ENCODE peak calls at places on chromosomes 2 and 18, in four cellular contexts. One of them, this sample, is unnamed.

GRCh38 chr2:16361261-16361990 is 304.2 kb downstream of the CYRIA start:
- DNase-seq in GM12878: no peak
- DNase-seq in K562: no peak
- DNase-seq in HL-60: no peak
- DNase-seq in this sample: no peak

GRCh38 chr2:29420999-29421856 is 306.0 kb downstream of the CLIP4 start:
- DNase-seq in K562: no peak
- DNase-seq in GM12878: no peak
- DNase-seq in HL-60: no peak
- DNase-seq in this sample: no peak

GRCh38 chr2:85253890-85254289 is 73.9 kb downstream of the TGOLN2 start:
- DNase-seq in HL-60: no peak
- DNase-seq in K562: no peak
- DNase-seq in GM12878: no peak
- DNase-seq in this sample: no peak

GRCh38 chr2:232502901-232503791 is 15.5 kb upstream of the ECEL1 start:
- DNase-seq in GM12878: no peak
- DNase-seq in HL-60: no peak
- DNase-seq in K562: peak; percentile 73
- DNase-seq in this sample: no peak

GRCh38 chr18:60082282-60082681 is 182.5 kb downstream of the PMAIP1 start:
- DNase-seq in GM12878: no peak
- DNase-seq in K562: no peak
- DNase-seq in HL-60: no peak
- DNase-seq in this sample: no peak

GRCh38 chr18:3402962-3403585 is 46.9 kb upstream of the TGIF1 start:
- DNase-seq in K562: no peak
- DNase-seq in GM12878: no peak
- DNase-seq in HL-60: no peak
- DNase-seq in this sample: no peak

GRCh38 chr2:61218817-61219170 is 56.8 kb downstream of the C2orf74 start:
- DNase-seq in K562: no peak
- DNase-seq in HL-60: no peak
- DNase-seq in GM12878: no peak
- DNase-seq in this sample: no peak

GRCh38 chr2:133643822-133644221 is 75.6 kb upstream of the NCKAP5 start:
- DNase-seq in HL-60: no peak
- DNase-seq in GM12878: no peak
- DNase-seq in K562: no peak
- DNase-seq in this sample: no peak

GRCh38 chr2:226891780-226892590 is 56.1 kb downstream of the RHBDD1 start:
- DNase-seq in HL-60: no peak
- DNase-seq in K562: no peak
- DNase-seq in GM12878: no peak
- DNase-seq in this sample: no peak

GRCh38 chr18:72283148-72283925 is 260.8 kb downstream of the CBLN2 start:
- DNase-seq in GM12878: no peak
- DNase-seq in HL-60: no peak
- DNase-seq in K562: no peak
- DNase-seq in this sample: no peak

GRCh38 chr2:128260239-128261138 is 58.2 kb downstream of the HS6ST1 start:
- DNase-seq in GM12878: no peak
- DNase-seq in K562: no peak
- DNase-seq in HL-60: no peak
- DNase-seq in this sample: no peak

GRCh38 chr2:10382313-10383061 is 65.6 kb downstream of the ODC1 start:
- DNase-seq in HL-60: peak; percentile 96
- DNase-seq in K562: no peak
- DNase-seq in GM12878: peak; percentile 60
- DNase-seq in this sample: no peak

GRCh38 chr2:105307550-105307949 is 22.0 kb downstream of the TGFBRAP1 start:
- DNase-seq in HL-60: no peak
- DNase-seq in GM12878: no peak
- DNase-seq in K562: no peak
- DNase-seq in this sample: no peak

GRCh38 chr18:58556333-58557012 is 72.4 kb downstream of the ALPK2 start:
- DNase-seq in GM12878: no peak
- DNase-seq in K562: no peak
- DNase-seq in HL-60: no peak
- DNase-seq in this sample: no peak

GRCh38 chr2:24191848-24192247 is 17.0 kb downstream of the FAM228A start:
- DNase-seq in K562: no peak
- DNase-seq in HL-60: no peak
- DNase-seq in GM12878: no peak
- DNase-seq in this sample: no peak

GRCh38 chr2:173652311-173652710 is 297.6 kb downstream of the CDCA7 start:
- DNase-seq in HL-60: no peak
- DNase-seq in GM12878: no peak
- DNase-seq in K562: no peak
- DNase-seq in this sample: no peak

GRCh38 chr2:158619496-158619895 is 162.7 kb downstream of the PKP4 start:
- DNase-seq in HL-60: peak; percentile 18
- DNase-seq in K562: no peak
- DNase-seq in GM12878: no peak
- DNase-seq in this sample: no peak

GRCh38 chr2:106189764-106190468 is 4.2 kb downstream of the UXS1 start:
- DNase-seq in GM12878: no peak
- DNase-seq in HL-60: peak; percentile 28
- DNase-seq in K562: no peak
- DNase-seq in this sample: no peak

GRCh38 chr2:106667478-106668077 is 180.4 kb downstream of the CD8B2 start:
- DNase-seq in GM12878: no peak
- DNase-seq in HL-60: no peak
- DNase-seq in K562: no peak
- DNase-seq in this sample: no peak

GRCh38 chr18:35618703-35619102 is 37.2 kb downstream of the GALNT1 start:
- DNase-seq in K562: no peak
- DNase-seq in GM12878: no peak
- DNase-seq in HL-60: no peak
- DNase-seq in this sample: no peak

GRCh38 chr18:78764544-78764943 is 215.1 kb upstream of the SALL3 start:
- DNase-seq in GM12878: no peak
- DNase-seq in K562: no peak
- DNase-seq in HL-60: no peak
- DNase-seq in this sample: no peak

GRCh38 chr2:170929686-170930050 is 615 bp downstream of the GORASP2 start:
- DNase-seq in GM12878: no peak
- DNase-seq in K562: no peak
- DNase-seq in HL-60: peak; percentile 19
- DNase-seq in this sample: no peak

GRCh38 chr2:217868265-217868892 is 134.4 kb downstream of the TNS1 start:
- DNase-seq in K562: no peak
- DNase-seq in HL-60: no peak
- DNase-seq in GM12878: no peak
- DNase-seq in this sample: no peak

GRCh38 chr2:23705771-23706612 is 220.9 kb downstream of the ATAD2B start:
- DNase-seq in GM12878: no peak
- DNase-seq in K562: no peak
- DNase-seq in HL-60: no peak
- DNase-seq in this sample: peak; percentile 3

DNA sequence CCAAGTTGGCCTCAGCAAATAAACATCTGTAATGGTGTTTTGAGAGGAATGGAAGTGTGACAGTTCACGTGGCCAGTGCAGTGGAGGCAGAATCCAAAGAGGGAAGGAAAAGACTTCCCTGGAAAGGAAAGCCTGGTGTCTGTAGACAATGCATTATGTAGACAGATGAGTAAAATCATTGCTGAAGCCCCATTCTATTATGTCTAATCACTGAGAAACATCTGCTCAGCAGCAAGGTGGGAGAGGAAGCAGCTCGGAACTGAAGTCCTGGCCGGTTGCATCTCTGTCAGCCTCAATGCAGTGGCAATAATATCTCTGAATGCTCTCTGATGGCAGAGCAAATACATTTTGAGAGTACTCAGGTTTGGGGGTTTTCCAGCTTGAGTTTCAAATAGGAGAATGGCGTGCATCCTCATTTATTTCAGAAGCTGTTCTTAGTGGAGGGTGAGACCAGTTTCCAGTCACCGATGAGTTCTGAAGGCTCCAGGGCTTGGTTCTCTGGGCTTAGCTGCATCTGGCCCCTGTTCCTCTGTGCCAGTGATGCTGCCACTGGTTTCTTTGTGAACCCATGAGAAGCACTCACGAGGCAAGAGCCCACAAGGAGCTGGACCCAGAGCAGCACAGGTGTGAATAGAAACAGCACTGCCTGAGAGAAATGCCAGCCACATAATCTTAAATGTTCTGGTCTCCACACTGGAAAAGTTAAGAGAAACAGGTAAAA is 63.3 kb downstream of the RPIA start:
- DNase-seq in HL-60: no peak
- DNase-seq in GM12878: no peak
- DNase-seq in K562: peak; percentile 12
- DNase-seq in this sample: no peak
- TF ChIP-seq SPI1 in HL-60: no peak
- TF ChIP-seq SPI1 in GM12878: no peak
- TF ChIP-seq SPI1 in K562: no peak
- TF ChIP-seq SPI1 in this sample: no peak

DNA sequence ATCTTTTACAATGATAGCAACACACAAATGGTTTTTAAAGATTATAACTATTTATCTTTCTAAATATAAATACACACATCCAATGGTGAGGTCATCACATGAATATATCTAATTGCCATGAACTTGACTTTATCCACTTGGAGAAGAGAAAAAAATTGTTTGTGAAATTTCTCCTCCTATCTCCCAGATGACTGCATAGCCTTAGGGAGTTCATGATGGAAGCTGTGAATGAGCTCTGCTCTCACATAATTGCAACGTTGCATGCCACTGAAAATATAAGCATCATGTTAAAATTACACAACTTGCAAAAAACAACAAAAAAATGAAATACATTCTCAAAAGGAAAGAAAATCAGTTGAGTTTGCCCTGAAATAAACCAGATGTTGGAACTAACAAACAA is 50.6 kb upstream of the OSR1 start:
- DNase-seq in GM12878: no peak
- DNase-seq in HL-60: no peak
- DNase-seq in K562: no peak
- DNase-seq in this sample: no peak
- TF ChIP-seq SPI1 in GM12878: no peak
- TF ChIP-seq SPI1 in HL-60: no peak
- TF ChIP-seq SPI1 in K562: no peak
- TF ChIP-seq SPI1 in this sample: no peak

GRCh38 chr2:69601179-69601612 is 42.3 kb downstream of the AAK1 start:
- DNase-seq in K562: peak; percentile 80
- DNase-seq in GM12878: no peak
- DNase-seq in HL-60: no peak
- DNase-seq in this sample: no peak

GRCh38 chr2:69597843-69598610 is 45.5 kb downstream of the AAK1 start:
- DNase-seq in K562: no peak
- DNase-seq in HL-60: no peak
- DNase-seq in GM12878: no peak
- DNase-seq in this sample: no peak

GRCh38 chr2:69597105-69597504 is 46.4 kb downstream of the AAK1 start:
- DNase-seq in K562: no peak
- DNase-seq in HL-60: no peak
- DNase-seq in GM12878: no peak
- DNase-seq in this sample: no peak

GRCh38 chr2:69603146-69603743 is 40.3 kb downstream of the AAK1 start:
- DNase-seq in GM12878: no peak
- DNase-seq in K562: peak; percentile 42
- DNase-seq in HL-60: no peak
- DNase-seq in this sample: no peak

DNA sequence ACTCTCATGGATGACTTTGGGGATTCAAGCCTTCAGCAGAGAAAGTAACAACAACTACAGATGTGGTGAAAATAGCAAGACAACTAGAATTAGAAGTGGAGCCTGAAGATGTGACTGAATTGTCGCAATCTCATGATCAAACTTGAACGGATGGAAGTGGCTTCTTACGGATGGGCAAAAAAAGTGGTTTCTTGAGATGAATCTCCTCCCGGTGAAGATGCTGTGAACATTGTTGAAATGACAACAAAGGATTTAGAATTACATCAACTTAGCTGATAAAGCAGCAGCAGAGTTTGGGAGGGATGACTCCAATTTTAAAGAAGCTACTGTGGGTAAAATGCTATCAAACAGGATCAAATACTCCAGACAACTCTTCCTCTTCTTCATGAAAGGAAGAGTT is 43.1 kb downstream of the AAK1 start:
- DNase-seq in K562: no peak
- DNase-seq in GM12878: no peak
- DNase-seq in HL-60: no peak
- DNase-seq in this sample: no peak
- TF ChIP-seq SPI1 in K562: no peak
- TF ChIP-seq SPI1 in GM12878: no peak
- TF ChIP-seq SPI1 in HL-60: no peak
- TF ChIP-seq SPI1 in this sample: no peak

GRCh38 chr2:188984126-188984525 is 10.0 kb downstream of the COL3A1 start:
- DNase-seq in GM12878: no peak
- DNase-seq in HL-60: no peak
- DNase-seq in K562: no peak
- DNase-seq in this sample: no peak
- TF ChIP-seq SPI1 in GM12878: no peak
- TF ChIP-seq SPI1 in HL-60: no peak
- TF ChIP-seq SPI1 in K562: no peak
- TF ChIP-seq SPI1 in this sample: no peak

GRCh38 chr2:65076345-65076710 is 20.1 kb downstream of the CEP68 start:
- DNase-seq in K562: no peak
- DNase-seq in HL-60: no peak
- DNase-seq in GM12878: no peak
- DNase-seq in this sample: no peak

GRCh38 chr2:65073879-65074565 is 17.8 kb downstream of the CEP68 start:
- DNase-seq in GM12878: no peak
- DNase-seq in K562: no peak
- DNase-seq in HL-60: no peak
- DNase-seq in this sample: no peak

GRCh38 chr2:65075176-65075575 is 19.0 kb downstream of the CEP68 start:
- DNase-seq in GM12878: no peak
- DNase-seq in HL-60: no peak
- DNase-seq in K562: no peak
- DNase-seq in this sample: no peak

GRCh38 chr2:65077898-65078297 is 21.7 kb downstream of the CEP68 start:
- DNase-seq in GM12878: no peak
- DNase-seq in K562: no peak
- DNase-seq in HL-60: no peak
- DNase-seq in this sample: no peak

DNA sequence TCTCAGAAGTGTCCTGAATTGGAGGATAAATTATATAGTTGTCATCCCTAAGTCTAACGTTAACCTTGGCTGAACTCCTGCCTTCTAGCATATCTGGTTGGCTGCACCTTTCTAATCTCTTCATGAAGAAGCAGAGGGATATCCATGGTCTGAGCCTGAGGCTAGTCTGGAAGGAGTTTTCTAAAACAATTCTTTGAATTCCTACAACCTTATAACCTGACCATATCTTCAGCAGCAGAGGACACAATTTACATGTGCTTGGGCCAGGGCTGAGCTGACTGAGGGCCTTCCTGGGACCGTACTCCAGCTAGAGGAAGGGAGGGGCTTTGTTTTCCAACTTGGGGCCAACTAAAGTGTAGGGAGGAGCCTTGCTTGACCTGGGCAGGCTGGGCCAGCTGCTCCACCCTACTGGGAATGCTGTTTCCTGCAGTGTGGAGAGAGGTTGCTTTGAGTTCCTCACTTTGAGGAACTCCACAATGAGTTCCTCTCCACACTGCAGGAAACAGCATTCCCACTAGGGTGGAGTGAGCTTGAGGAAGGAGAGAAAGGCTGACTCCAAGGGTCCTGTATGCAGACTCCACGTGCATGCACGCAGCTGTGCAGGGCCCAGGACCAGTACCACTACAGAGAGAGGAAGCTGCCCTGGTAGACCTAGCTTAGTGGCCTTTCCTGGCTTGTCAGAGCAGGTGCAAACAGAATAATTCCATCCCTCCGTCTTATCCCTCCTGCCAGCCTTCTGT is 19.6 kb downstream of the CEP68 start:
- DNase-seq in HL-60: no peak
- DNase-seq in K562: peak; percentile 33
- DNase-seq in GM12878: no peak
- DNase-seq in this sample: no peak
- TF ChIP-seq SPI1 in HL-60: no peak
- TF ChIP-seq SPI1 in K562: peak; percentile 35
- TF ChIP-seq SPI1 in GM12878: no peak
- TF ChIP-seq SPI1 in this sample: no peak

This sample was measured in GM12891.